ENCODE peak calls at places on chromosomes 3 and 15, in four cellular contexts. One of them, this sample, is unnamed.

GRCh38 chr3:124526601-124527000 is 203.7 kb upstream of the UMPS start:
- DNase-seq in stimulated activated CD4-positive, alpha-beta T cell treated with anti-CD3 and anti-CD28 coated beads, TNF-alpha, amount 100 ng/mL, for 4 hours: no peak
- DNase-seq in non-pigmented ciliary epithelial cell: no peak
- DNase-seq in NCI-H1092 treated with DMSO at 0.1 percent for 48 hours: no peak
- DNase-seq in this sample: no peak

GRCh38 chr3:47577583-47578118 is 1.0 kb downstream of the CSPG5 start:
- DNase-seq in stimulated activated CD4-positive, alpha-beta T cell treated with anti-CD3 and anti-CD28 coated beads, TNF-alpha, amount 100 ng/mL, for 4 hours: no peak
- DNase-seq in non-pigmented ciliary epithelial cell: no peak
- DNase-seq in NCI-H1092 treated with DMSO at 0.1 percent for 48 hours: no peak
- DNase-seq in this sample: no peak

GRCh38 chr3:19866751-19867347 is 67.2 kb downstream of the EFHB start:
- DNase-seq in stimulated activated CD4-positive, alpha-beta T cell treated with anti-CD3 and anti-CD28 coated beads, TNF-alpha, amount 100 ng/mL, for 4 hours: no peak
- DNase-seq in non-pigmented ciliary epithelial cell: peak
- DNase-seq in NCI-H1092 treated with DMSO at 0.1 percent for 48 hours: peak
- DNase-seq in this sample: peak

GRCh38 chr3:125443923-125444322 is 68.8 kb upstream of the ZNF148 start:
- DNase-seq in stimulated activated CD4-positive, alpha-beta T cell treated with anti-CD3 and anti-CD28 coated beads, TNF-alpha, amount 100 ng/mL, for 4 hours: no peak
- DNase-seq in non-pigmented ciliary epithelial cell: peak
- DNase-seq in NCI-H1092 treated with DMSO at 0.1 percent for 48 hours: no peak
- DNase-seq in this sample: no peak

GRCh38 chr15:75918135-75918534 is 14.5 kb downstream of the FBXO22 start:
- DNase-seq in stimulated activated CD4-positive, alpha-beta T cell treated with anti-CD3 and anti-CD28 coated beads, TNF-alpha, amount 100 ng/mL, for 4 hours: no peak
- DNase-seq in non-pigmented ciliary epithelial cell: no peak
- DNase-seq in NCI-H1092 treated with DMSO at 0.1 percent for 48 hours: no peak
- DNase-seq in this sample: no peak

GRCh38 chr3:193593666-193594025 is 638 bp downstream of the OPA1 start:
- DNase-seq in stimulated activated CD4-positive, alpha-beta T cell treated with anti-CD3 and anti-CD28 coated beads, TNF-alpha, amount 100 ng/mL, for 4 hours: no peak
- DNase-seq in non-pigmented ciliary epithelial cell: no peak
- DNase-seq in NCI-H1092 treated with DMSO at 0.1 percent for 48 hours: peak
- DNase-seq in this sample: no peak

GRCh38 chr15:35194296-35194695 is 109.2 kb upstream of the NANOGP8 start:
- DNase-seq in stimulated activated CD4-positive, alpha-beta T cell treated with anti-CD3 and anti-CD28 coated beads, TNF-alpha, amount 100 ng/mL, for 4 hours: no peak
- DNase-seq in non-pigmented ciliary epithelial cell: no peak
- DNase-seq in NCI-H1092 treated with DMSO at 0.1 percent for 48 hours: no peak
- DNase-seq in this sample: no peak

GRCh38 chr3:99842826-99843589 is 25.3 kb downstream of the CMSS1 start:
- DNase-seq in stimulated activated CD4-positive, alpha-beta T cell treated with anti-CD3 and anti-CD28 coated beads, TNF-alpha, amount 100 ng/mL, for 4 hours: no peak
- DNase-seq in non-pigmented ciliary epithelial cell: no peak
- DNase-seq in NCI-H1092 treated with DMSO at 0.1 percent for 48 hours: peak
- DNase-seq in this sample: peak

GRCh38 chr3:134752761-134753461 is 42.1 kb upstream of the EPHB1 start:
- DNase-seq in stimulated activated CD4-positive, alpha-beta T cell treated with anti-CD3 and anti-CD28 coated beads, TNF-alpha, amount 100 ng/mL, for 4 hours: no peak
- DNase-seq in non-pigmented ciliary epithelial cell: no peak
- DNase-seq in NCI-H1092 treated with DMSO at 0.1 percent for 48 hours: no peak
- DNase-seq in this sample: no peak

GRCh38 chr3:19946291-19946831 is 536 bp upstream of the RAB5A start:
- DNase-seq in stimulated activated CD4-positive, alpha-beta T cell treated with anti-CD3 and anti-CD28 coated beads, TNF-alpha, amount 100 ng/mL, for 4 hours: no peak
- DNase-seq in non-pigmented ciliary epithelial cell: no peak
- DNase-seq in NCI-H1092 treated with DMSO at 0.1 percent for 48 hours: no peak
- DNase-seq in this sample: peak

GRCh38 chr3:161273589-161274218 is 52.6 kb downstream of the NMD3 start:
- DNase-seq in stimulated activated CD4-positive, alpha-beta T cell treated with anti-CD3 and anti-CD28 coated beads, TNF-alpha, amount 100 ng/mL, for 4 hours: peak
- DNase-seq in non-pigmented ciliary epithelial cell: no peak
- DNase-seq in NCI-H1092 treated with DMSO at 0.1 percent for 48 hours: peak
- DNase-seq in this sample: peak

GRCh38 chr3:41117398-41117870 is 81.9 kb upstream of the CTNNB1 start:
- DNase-seq in stimulated activated CD4-positive, alpha-beta T cell treated with anti-CD3 and anti-CD28 coated beads, TNF-alpha, amount 100 ng/mL, for 4 hours: peak
- DNase-seq in non-pigmented ciliary epithelial cell: peak
- DNase-seq in NCI-H1092 treated with DMSO at 0.1 percent for 48 hours: no peak
- DNase-seq in this sample: no peak

GRCh38 chr15:98791046-98791701 is 142.8 kb downstream of the IGF1R start:
- DNase-seq in stimulated activated CD4-positive, alpha-beta T cell treated with anti-CD3 and anti-CD28 coated beads, TNF-alpha, amount 100 ng/mL, for 4 hours: no peak
- DNase-seq in non-pigmented ciliary epithelial cell: no peak
- DNase-seq in NCI-H1092 treated with DMSO at 0.1 percent for 48 hours: no peak
- DNase-seq in this sample: no peak

GRCh38 chr3:157077565-157077991 is 82.4 kb downstream of the CCNL1 start:
- DNase-seq in stimulated activated CD4-positive, alpha-beta T cell treated with anti-CD3 and anti-CD28 coated beads, TNF-alpha, amount 100 ng/mL, for 4 hours: no peak
- DNase-seq in non-pigmented ciliary epithelial cell: no peak
- DNase-seq in NCI-H1092 treated with DMSO at 0.1 percent for 48 hours: no peak
- DNase-seq in this sample: no peak

GRCh38 chr3:23629181-23629893 is 176.4 kb upstream of the UBE2E1 start:
- DNase-seq in stimulated activated CD4-positive, alpha-beta T cell treated with anti-CD3 and anti-CD28 coated beads, TNF-alpha, amount 100 ng/mL, for 4 hours: no peak
- DNase-seq in non-pigmented ciliary epithelial cell: no peak
- DNase-seq in NCI-H1092 treated with DMSO at 0.1 percent for 48 hours: peak
- DNase-seq in this sample: no peak

GRCh38 chr3:185225523-185225922 is 28.3 kb downstream of the EHHADH start:
- DNase-seq in stimulated activated CD4-positive, alpha-beta T cell treated with anti-CD3 and anti-CD28 coated beads, TNF-alpha, amount 100 ng/mL, for 4 hours: no peak
- DNase-seq in non-pigmented ciliary epithelial cell: peak
- DNase-seq in NCI-H1092 treated with DMSO at 0.1 percent for 48 hours: no peak
- DNase-seq in this sample: no peak

GRCh38 chr3:4407941-4408340 is 59.1 kb downstream of the SUMF1 start:
- DNase-seq in stimulated activated CD4-positive, alpha-beta T cell treated with anti-CD3 and anti-CD28 coated beads, TNF-alpha, amount 100 ng/mL, for 4 hours: no peak
- DNase-seq in non-pigmented ciliary epithelial cell: no peak
- DNase-seq in NCI-H1092 treated with DMSO at 0.1 percent for 48 hours: no peak
- DNase-seq in this sample: no peak

GRCh38 chr15:58179206-58179605 is 41.0 kb downstream of the AQP9 start:
- DNase-seq in stimulated activated CD4-positive, alpha-beta T cell treated with anti-CD3 and anti-CD28 coated beads, TNF-alpha, amount 100 ng/mL, for 4 hours: no peak
- DNase-seq in non-pigmented ciliary epithelial cell: no peak
- DNase-seq in NCI-H1092 treated with DMSO at 0.1 percent for 48 hours: no peak
- DNase-seq in this sample: no peak

GRCh38 chr3:53493997-53494791 is at the start of gene CACNA1D:
- DNase-seq in stimulated activated CD4-positive, alpha-beta T cell treated with anti-CD3 and anti-CD28 coated beads, TNF-alpha, amount 100 ng/mL, for 4 hours: no peak
- DNase-seq in non-pigmented ciliary epithelial cell: no peak
- DNase-seq in NCI-H1092 treated with DMSO at 0.1 percent for 48 hours: no peak
- DNase-seq in this sample: peak

GRCh38 chr3:127728417-127728816 is 55.7 kb downstream of the ABTB1 start:
- DNase-seq in stimulated activated CD4-positive, alpha-beta T cell treated with anti-CD3 and anti-CD28 coated beads, TNF-alpha, amount 100 ng/mL, for 4 hours: no peak
- DNase-seq in non-pigmented ciliary epithelial cell: no peak
- DNase-seq in NCI-H1092 treated with DMSO at 0.1 percent for 48 hours: peak
- DNase-seq in this sample: no peak

GRCh38 chr3:158532099-158532734 is 38.8 kb upstream of the MLF1 start:
- DNase-seq in stimulated activated CD4-positive, alpha-beta T cell treated with anti-CD3 and anti-CD28 coated beads, TNF-alpha, amount 100 ng/mL, for 4 hours: no peak
- DNase-seq in non-pigmented ciliary epithelial cell: no peak
- DNase-seq in NCI-H1092 treated with DMSO at 0.1 percent for 48 hours: peak
- DNase-seq in this sample: peak

GRCh38 chr3:156519758-156520162 is 35.2 kb downstream of the SSR3 start:
- DNase-seq in stimulated activated CD4-positive, alpha-beta T cell treated with anti-CD3 and anti-CD28 coated beads, TNF-alpha, amount 100 ng/mL, for 4 hours: no peak
- DNase-seq in non-pigmented ciliary epithelial cell: no peak
- DNase-seq in NCI-H1092 treated with DMSO at 0.1 percent for 48 hours: no peak
- DNase-seq in this sample: no peak

GRCh38 chr15:77775851-77776250 is 143.1 kb upstream of the LINGO1 start:
- DNase-seq in stimulated activated CD4-positive, alpha-beta T cell treated with anti-CD3 and anti-CD28 coated beads, TNF-alpha, amount 100 ng/mL, for 4 hours: no peak
- DNase-seq in non-pigmented ciliary epithelial cell: no peak
- DNase-seq in NCI-H1092 treated with DMSO at 0.1 percent for 48 hours: no peak
- DNase-seq in this sample: no peak

GRCh38 chr15:27410986-27411385 is 440.0 kb downstream of the GABRG3 start:
- DNase-seq in stimulated activated CD4-positive, alpha-beta T cell treated with anti-CD3 and anti-CD28 coated beads, TNF-alpha, amount 100 ng/mL, for 4 hours: no peak
- DNase-seq in non-pigmented ciliary epithelial cell: no peak
- DNase-seq in NCI-H1092 treated with DMSO at 0.1 percent for 48 hours: no peak
- DNase-seq in this sample: no peak

GRCh38 chr3:170301404-170301803 is 56.1 kb upstream of the SKIL start:
- DNase-seq in stimulated activated CD4-positive, alpha-beta T cell treated with anti-CD3 and anti-CD28 coated beads, TNF-alpha, amount 100 ng/mL, for 4 hours: no peak
- DNase-seq in non-pigmented ciliary epithelial cell: no peak
- DNase-seq in NCI-H1092 treated with DMSO at 0.1 percent for 48 hours: no peak
- DNase-seq in this sample: no peak